ENCODE peak calls at places on chromosomes 2 and 18, in four cellular contexts. One of them, this sample, is unnamed.

GRCh38 chr2:239361311-239361642 is 39.5 kb downstream of the HDAC4 start:
- DNase-seq in PC-3: no peak
- DNase-seq in colonic mucosa: no peak
- DNase-seq in mucosa of descending colon: no peak
- DNase-seq in this sample: no peak

GRCh38 chr2:61135510-61135909 is 26.5 kb upstream of the C2orf74 start:
- DNase-seq in mucosa of descending colon: no peak
- DNase-seq in PC-3: peak; percentile 52
- DNase-seq in colonic mucosa: no peak
- DNase-seq in this sample: no peak

GRCh38 chr2:182144039-182144779 is 158.6 kb downstream of the PPP1R1C start:
- DNase-seq in colonic mucosa: no peak
- DNase-seq in PC-3: no peak
- DNase-seq in mucosa of descending colon: no peak
- DNase-seq in this sample: no peak

GRCh38 chr2:96493072-96493471 is 12.1 kb downstream of the NEURL3 start:
- DNase-seq in mucosa of descending colon: no peak
- DNase-seq in PC-3: peak; percentile 70
- DNase-seq in colonic mucosa: no peak
- DNase-seq in this sample: peak; percentile 89

GRCh38 chr2:8285081-8285480 is 396.8 kb upstream of the ID2 start:
- DNase-seq in mucosa of descending colon: no peak
- DNase-seq in colonic mucosa: no peak
- DNase-seq in PC-3: no peak
- DNase-seq in this sample: no peak

GRCh38 chr2:46306320-46306719 is 9.1 kb downstream of the EPAS1 start:
- DNase-seq in mucosa of descending colon: no peak
- DNase-seq in PC-3: peak; percentile 95
- DNase-seq in colonic mucosa: no peak
- DNase-seq in this sample: peak; percentile 92

GRCh38 chr2:218387369-218388194 is 5.5 kb downstream of the SLC11A1 start:
- DNase-seq in colonic mucosa: peak; percentile 85
- DNase-seq in PC-3: peak; percentile 42
- DNase-seq in mucosa of descending colon: peak; percentile 88
- DNase-seq in this sample: no peak

GRCh38 chr18:34972765-34973414 is 68.3 kb upstream of the MAPRE2 start:
- DNase-seq in PC-3: no peak
- DNase-seq in colonic mucosa: no peak
- DNase-seq in mucosa of descending colon: no peak
- DNase-seq in this sample: no peak

GRCh38 chr2:84839851-84840250 is 41.0 kb downstream of the TRABD2A start:
- DNase-seq in PC-3: no peak
- DNase-seq in colonic mucosa: no peak
- DNase-seq in mucosa of descending colon: no peak
- DNase-seq in this sample: no peak

DNA sequence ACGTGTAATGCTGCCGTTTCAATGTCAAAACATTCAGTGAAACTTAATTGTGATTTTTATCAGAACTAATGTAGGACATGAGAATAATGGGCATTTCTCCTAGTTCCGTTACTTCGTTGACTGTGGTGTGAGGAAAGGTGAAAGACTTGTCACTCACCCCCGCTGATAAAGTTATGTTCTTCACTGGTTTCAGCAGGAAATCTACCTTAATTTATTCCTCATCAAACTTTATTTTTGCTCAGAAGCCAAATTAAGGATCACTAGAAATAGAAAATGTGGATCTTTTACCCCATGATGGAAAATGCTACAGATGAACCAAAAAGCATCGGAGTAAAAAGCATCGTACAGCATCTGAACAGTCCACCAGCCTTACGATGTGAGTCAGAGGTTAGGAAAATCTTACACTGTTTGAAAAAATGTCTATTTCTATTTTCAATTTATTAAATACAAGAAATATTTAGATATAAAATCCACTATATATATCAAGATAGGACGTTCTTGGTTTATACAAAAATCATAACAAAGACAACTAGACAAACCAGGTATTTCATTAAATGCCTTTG is 1.0 kb upstream of the ROCK1 start:
- DNase-seq in colonic mucosa: no peak
- DNase-seq in mucosa of descending colon: no peak
- DNase-seq in PC-3: peak; percentile 6
- DNase-seq in this sample: no peak
- H3K4me3 ChIP-seq in colonic mucosa: peak overlapping the region; percentile 94
- H3K4me3 ChIP-seq in mucosa of descending colon: no peak overlapping the region
- H3K4me3 ChIP-seq in PC-3: peak overlapping the region; percentile 83
- H3K4me3 ChIP-seq in this sample: peak overlapping the region; percentile 69

GRCh38 chr2:220165401-220165800 is 538.0 kb downstream of the SLC4A3 start:
- DNase-seq in colonic mucosa: peak; percentile 27
- DNase-seq in mucosa of descending colon: peak; percentile 42
- DNase-seq in PC-3: peak; percentile 58
- DNase-seq in this sample: no peak
- TF ChIP-seq CTCF in colonic mucosa: peak; percentile 23
- TF ChIP-seq CTCF in mucosa of descending colon: no peak
- TF ChIP-seq CTCF in PC-3: peak; percentile 47
- TF ChIP-seq CTCF in this sample: peak; percentile 60

GRCh38 chr18:58048243-58048642 is 4.2 kb downstream of the NEDD4L start:
- DNase-seq in colonic mucosa: no peak
- DNase-seq in mucosa of descending colon: no peak
- DNase-seq in PC-3: no peak
- DNase-seq in this sample: peak; percentile 80

GRCh38 chr18:58047556-58047882 is 3.5 kb downstream of the NEDD4L start:
- DNase-seq in PC-3: no peak
- DNase-seq in colonic mucosa: no peak
- DNase-seq in mucosa of descending colon: no peak
- DNase-seq in this sample: no peak

GRCh38 chr18:58045265-58046086 is 1.4 kb downstream of the NEDD4L start:
- DNase-seq in colonic mucosa: peak; percentile 83
- DNase-seq in PC-3: peak; percentile 86
- DNase-seq in mucosa of descending colon: peak; percentile 79
- DNase-seq in this sample: no peak

GRCh38 chr18:58046087-58046793 is 2.2 kb downstream of the NEDD4L start:
- DNase-seq in colonic mucosa: no peak
- DNase-seq in mucosa of descending colon: no peak
- DNase-seq in PC-3: peak; percentile 46
- DNase-seq in this sample: no peak

GRCh38 chr18:58046794-58047555 is 2.9 kb downstream of the NEDD4L start:
- DNase-seq in PC-3: peak; percentile 39
- DNase-seq in mucosa of descending colon: no peak
- DNase-seq in colonic mucosa: no peak
- DNase-seq in this sample: peak; percentile 68
- H3K4me3 ChIP-seq in PC-3: peak overlapping the region; percentile 95
- H3K4me3 ChIP-seq in mucosa of descending colon: no peak overlapping the region
- H3K4me3 ChIP-seq in colonic mucosa: no peak overlapping the region
- H3K4me3 ChIP-seq in this sample: peak overlapping the region; percentile 66

GRCh38 chr2:190277234-190278112 is 42.2 kb downstream of the HIBCH start:
- DNase-seq in mucosa of descending colon: no peak
- DNase-seq in PC-3: peak; percentile 58
- DNase-seq in colonic mucosa: no peak
- DNase-seq in this sample: no peak
- TF ChIP-seq CTCF in mucosa of descending colon: no peak
- TF ChIP-seq CTCF in PC-3: peak; percentile 73
- TF ChIP-seq CTCF in colonic mucosa: peak; percentile 30
- TF ChIP-seq CTCF in this sample: peak; percentile 69